ENCODE peak calls at places on chromosomes 4 and X, in nine cellular contexts. W is activated naive CD4-positive, alpha-beta T cell treated with anti-CD3 and anti-CD28 coated beads, Interleukin-2, amount 50 U/mL, for 72 hours; A is activated T-helper 17 cell treated with anti-CD3 and anti-CD28 coated beads, Interleukin-2, amount 50 U/mL, for 72 hours; E is stimulated activated effector memory CD8-positive, alpha-beta T cell treated with anti-CD3 and anti-CD28 coated beads, Interleukin-12 subunit alpha, Interleukin-12 subunit beta, amount 100 ng/mL, for 72 hours; I is aorta; M is left cardiac atrium; G is body of pancreas; U is sciatic nerve; O is right cardiac atrium. P is an unnamed sample.

GRCh38 chr4:87093443-87094123 is 126.8 kb downstream of the KLHL8 start:
- ATAC-seq in W (peak), G (peak), M (peak), U (peak), I (peak), O (peak), A (peak), E (peak), P (peak)

GRCh38 chr4:158186815-158187214 is 14.0 kb upstream of the GASK1B start:
- ATAC-seq in M (no peak), O (no peak), A (no peak), I (no peak), G (no peak), W (no peak), U (no peak), E (no peak), P (no peak)

GRCh38 chrX:100417671-100418070 is 7.6 kb upstream of the PCDH19 start:
- ATAC-seq in U (peak), W (no peak), G (no peak), O (no peak), A (no peak), M (no peak), E (no peak), I (no peak), P (no peak)

GRCh38 chrX:106726485-106727437 is at the start of gene RNF128:
- ATAC-seq in M (peak), E (peak), O (peak), W (peak), A (peak), U (no peak), I (peak), G (peak), P (no peak)

GRCh38 chrX:1593286-1594271 is 2.2 kb downstream of the AKAP17A start:
- ATAC-seq in O (no peak), I (no peak), U (no peak), E (no peak), W (no peak), G (no peak), M (no peak), A (no peak), P (no peak)

GRCh38 chr4:138964716-138965426 is 50.7 kb upstream of the NOCT start:
- ATAC-seq in W (no peak), G (no peak), I (no peak), U (no peak), E (no peak), A (no peak), M (no peak), O (no peak), P (no peak)

GRCh38 chr4:98203406-98204235 is 57.6 kb upstream of the RAP1GDS1 start:
- ATAC-seq in O (no peak), W (peak), M (no peak), G (no peak), E (no peak), I (no peak), U (no peak), A (peak), P (peak)

GRCh38 chr4:105551968-105552746 is at the start of gene ARHGEF38:
- ATAC-seq in M (no peak), I (peak), A (no peak), E (peak), G (peak), O (peak), U (peak), W (no peak), P (peak)

GRCh38 chrX:152895724-152896420 is 2.0 kb upstream of the ZNF185 start:
- ATAC-seq in I (no peak), M (no peak), O (no peak), A (no peak), W (no peak), G (no peak), U (no peak), E (no peak), P (no peak)

GRCh38 chr4:98908703-98909262 is 20.1 kb downstream of the EIF4E start:
- ATAC-seq in I (no peak), A (no peak), E (no peak), M (no peak), O (no peak), W (no peak), U (no peak), G (peak), P (no peak)

GRCh38 chrX:41180194-41180902 is 95.1 kb downstream of the USP9X start:
- ATAC-seq in O (no peak), M (no peak), W (peak), U (peak), I (peak), G (peak), E (peak), A (peak), P (peak)

GRCh38 chr4:100311181-100311580 is 120.9 kb upstream of the DDIT4L start:
- ATAC-seq in E (peak), G (no peak), I (no peak), M (no peak), O (no peak), A (no peak), U (no peak), W (no peak), P (no peak)

GRCh38 chr4:13313856-13314255 is 170.3 kb downstream of the RAB28 start:
- ATAC-seq in E (no peak), M (no peak), G (no peak), O (no peak), I (no peak), W (no peak), A (no peak), U (no peak), P (no peak)

GRCh38 chrX:109830157-109830703 is 97.2 kb upstream of the ACSL4 start:
- ATAC-seq in U (no peak), E (no peak), A (peak), G (peak), M (no peak), W (no peak), O (no peak), I (no peak), P (no peak)

GRCh38 chr4:39626261-39626660 is 12.4 kb downstream of the SMIM14 start:
- ATAC-seq in M (no peak), E (no peak), G (no peak), I (no peak), A (no peak), W (no peak), U (no peak), O (no peak), P (peak)

GRCh38 chr4:47562297-47562696 is 77.2 kb downstream of the ATP10D start:
- ATAC-seq in W (no peak), M (no peak), O (no peak), I (no peak), U (no peak), G (no peak), E (no peak), A (no peak), P (no peak)

GRCh38 chr4:85257817-85258216 is 217.1 kb upstream of the ARHGAP24 start:
- ATAC-seq in I (no peak), M (no peak), W (no peak), U (no peak), E (no peak), A (no peak), G (no peak), O (no peak), P (no peak)

GRCh38 chr4:145698507-145698906 is 18.6 kb downstream of the C4orf51 start:
- ATAC-seq in O (no peak), I (no peak), G (no peak), W (no peak), A (no peak), U (no peak), E (no peak), M (no peak), P (no peak)

GRCh38 chr4:80452055-80452454 is 116.5 kb downstream of the CFAP299 start:
- ATAC-seq in G (no peak), O (no peak), U (no peak), A (no peak), W (no peak), E (no peak), M (no peak), I (no peak), P (no peak)

GRCh38 chr4:710916-711315 is 5.3 kb downstream of the PCGF3 start:
- ATAC-seq in M (no peak), O (no peak), W (no peak), I (no peak), U (no peak), A (no peak), G (no peak), E (no peak), P (no peak)

GRCh38 chr4:140188975-140189374 is 35.0 kb upstream of the MAML3 start:
- ATAC-seq in A (no peak), E (no peak), U (peak), W (no peak), G (peak), O (peak), M (peak), I (peak), P (no peak)

GRCh38 chr4:2930821-2931764 is 32.1 kb downstream of the NOP14 start:
- ATAC-seq in O (peak), E (no peak), U (no peak), W (no peak), I (no peak), M (no peak), A (no peak), G (peak), P (no peak)

GRCh38 chr4:78661923-78662521 is 110.5 kb downstream of the ANXA3 start:
- ATAC-seq in A (peak), M (peak), W (peak), O (peak), I (no peak), E (peak), G (peak), U (peak), P (peak)

GRCh38 chr4:48841045-48841827 is 10.3 kb downstream of the OCIAD1 start:
- ATAC-seq in M (no peak), W (no peak), G (no peak), E (no peak), A (no peak), I (no peak), U (no peak), O (no peak), P (no peak)

GRCh38 chrX:45818913-45819312 is 618.2 kb upstream of the DIPK2B start:
- ATAC-seq in G (no peak), E (no peak), A (peak), W (peak), U (no peak), M (no peak), O (no peak), I (no peak), P (no peak)

GRCh38 chrX:85303544-85303943 is 59.8 kb downstream of the ZNF711 start:
- ATAC-seq in M (no peak), I (no peak), U (no peak), G (no peak), A (no peak), W (no peak), E (no peak), O (no peak), P (no peak)

GRCh38 chrX:139113682-139114081 is 402.2 kb upstream of the FGF13 start:
- ATAC-seq in A (no peak), I (no peak), M (no peak), W (no peak), G (no peak), E (no peak), U (no peak), O (no peak), P (no peak)

GRCh38 chr4:15495621-15496020 is 25.9 kb downstream of the CC2D2A start:
- ATAC-seq in W (no peak), I (no peak), U (no peak), G (no peak), E (no peak), O (no peak), M (peak), A (no peak), P (no peak)

GRCh38 chr4:138087181-138087714 is 154.9 kb downstream of the SLC7A11 start:
- ATAC-seq in G (no peak), U (no peak), M (peak), E (no peak), O (peak), W (no peak), I (no peak), A (no peak), P (no peak)

GRCh38 chr4:75287738-75288517 is 226.3 kb downstream of the RCHY1 start:
- ATAC-seq in M (no peak), A (no peak), E (no peak), U (no peak), W (no peak), I (peak), G (no peak), O (no peak), P (no peak)

GRCh38 chrX:40368611-40369061 is 212.1 kb upstream of the ATP6AP2 start:
- ATAC-seq in M (no peak), G (no peak), O (no peak), A (no peak), E (no peak), U (no peak), I (no peak), W (no peak), P (no peak)

GRCh38 chr4:738781-739280 is 33.2 kb downstream of the PCGF3 start:
- ATAC-seq in M (no peak), I (no peak), A (no peak), G (no peak), E (no peak), O (no peak), U (no peak), W (no peak), P (peak)

GRCh38 chr4:123987408-123987807 is 590.8 kb downstream of the SPRY1 start:
- ATAC-seq in I (no peak), O (no peak), W (no peak), M (peak), G (no peak), U (no peak), A (no peak), E (no peak), P (no peak)